ENCODE peak calls at places on chromosomes 7 and 10, in seven cellular contexts. O, X, N, M, H, S and E are unnamed samples.

GRCh38 chr7:142440219-142441073 is 182.6 kb upstream of the PRSS58 start:
- DNase-seq in M (peak), O (no peak), N (no peak), H (no peak), X (peak), S (no peak), E (no peak)

GRCh38 chr10:44458671-44459403 is 73.9 kb upstream of the CXCL12 start:
- DNase-seq in N (no peak), X (no peak), S (no peak), H (no peak), O (no peak), M (no peak), E (no peak)

GRCh38 chr7:155396661-155397060 is 61.3 kb upstream of the EN2 start:
- DNase-seq in N (no peak), S (no peak), M (no peak), H (no peak), O (no peak), X (no peak), E (no peak)

GRCh38 chr7:151756076-151756731 is 120.7 kb downstream of the PRKAG2 start:
- DNase-seq in N (no peak), H (no peak), S (peak), M (peak), O (peak), X (peak), E (no peak)

GRCh38 chr7:83517026-83517700 is 131.8 kb downstream of the SEMA3E start:
- DNase-seq in H (no peak), S (no peak), X (no peak), M (no peak), O (no peak), N (no peak), E (no peak)

GRCh38 chr10:7666253-7667023 is at the start of gene ITIH5:
- DNase-seq in N (no peak), H (no peak), O (no peak), S (no peak), X (no peak), M (peak), E (no peak)

GRCh38 chr7:159049266-159050025 is 95.2 kb downstream of the VIPR2 start:
- DNase-seq in M (no peak), N (peak), S (no peak), H (no peak), O (no peak), X (no peak), E (no peak)

GRCh38 chr7:585229-585711 is 65.6 kb upstream of the PDGFA start:
- DNase-seq in M (no peak), N (no peak), O (no peak), H (no peak), X (no peak), S (no peak), E (no peak)

GRCh38 chr7:128882134-128882533 is 19.5 kb downstream of the ATP6V1F start:
- DNase-seq in X (no peak), O (no peak), N (no peak), S (no peak), M (no peak), H (no peak), E (no peak)

GRCh38 chr7:90816511-90817142 is 220.5 kb downstream of the CDK14 start:
- DNase-seq in X (peak), M (peak), N (no peak), O (no peak), S (no peak), H (no peak), E (no peak)

GRCh38 chr7:131329176-131329570 is 1.5 kb downstream of the MKLN1 start:
- DNase-seq in N (peak), M (peak), X (peak), O (no peak), S (no peak), H (no peak), E (no peak)

GRCh38 chr10:717458-717857 is 28.0 kb upstream of the DIP2C start:
- DNase-seq in H (no peak), O (no peak), N (no peak), S (no peak), X (no peak), M (no peak), E (no peak)

GRCh38 chr7:123639646-123640045 is 16.0 kb upstream of the LMOD2 start:
- DNase-seq in H (no peak), S (no peak), O (no peak), M (no peak), N (no peak), X (no peak), E (peak)

GRCh38 chr10:50501899-50502556 is 121.7 kb downstream of the SGMS1 start:
- DNase-seq in O (no peak), N (no peak), M (no peak), S (no peak), H (no peak), X (no peak), E (no peak)

GRCh38 chr10:129525408-129525807 is 58.4 kb downstream of the MGMT start:
- DNase-seq in X (peak), S (no peak), N (no peak), O (no peak), M (peak), H (no peak), E (no peak)

GRCh38 chr7:18505870-18506460 is 10.4 kb downstream of the HDAC9 start:
- DNase-seq in N (no peak), X (no peak), S (no peak), H (no peak), O (no peak), M (peak), E (peak)

GRCh38 chr7:36811807-36812206 is 87.5 kb upstream of the AOAH start:
- DNase-seq in S (no peak), H (no peak), O (no peak), X (peak), N (no peak), M (no peak), E (no peak)

GRCh38 chr10:75430000-75430763 is 1.2 kb upstream of the LRMDA start:
- DNase-seq in H (no peak), O (no peak), N (peak), X (peak), S (no peak), M (no peak), E (no peak)

GRCh38 chr10:77463967-77464745 is 173.5 kb downstream of the KCNMA1 start:
- DNase-seq in M (peak), N (no peak), S (no peak), X (peak), O (no peak), H (no peak), E (no peak)

GRCh38 chr7:142860968-142861367 is 6.1 kb downstream of the EPHB6 start:
- DNase-seq in S (no peak), O (no peak), X (no peak), M (no peak), N (no peak), H (no peak), E (no peak)

GRCh38 chr7:157271991-157272324 is 64.8 kb upstream of the DNAJB6 start:
- DNase-seq in X (peak), H (peak), N (peak), S (no peak), O (no peak), M (peak), E (peak)

GRCh38 chr10:96319754-96320514 is 15.7 kb downstream of the DNTT start:
- DNase-seq in O (no peak), S (no peak), M (peak), N (no peak), X (no peak), H (no peak), E (peak)

GRCh38 chr10:58291538-58292174 is 22.7 kb downstream of the CISD1 start:
- DNase-seq in N (no peak), O (no peak), S (no peak), M (peak), X (peak), H (no peak), E (peak)

GRCh38 chr7:141676618-141677017 is 25.3 kb downstream of the DENND11 start:
- DNase-seq in S (no peak), X (peak), M (peak), O (no peak), H (no peak), N (no peak), E (no peak)

GRCh38 chr7:2921748-2922147 is 77.6 kb upstream of the GNA12 start:
- DNase-seq in O (no peak), H (no peak), X (no peak), M (no peak), S (no peak), N (no peak), E (no peak)

GRCh38 chr7:128821724-128822123 is 8.5 kb upstream of the FLNC start:
- DNase-seq in N (no peak), S (no peak), H (no peak), M (no peak), X (no peak), O (no peak), E (no peak)

GRCh38 chr7:82312646-82313045 is 130.9 kb downstream of the CACNA2D1 start:
- DNase-seq in M (no peak), O (no peak), X (no peak), N (no peak), S (no peak), H (no peak), E (no peak)

GRCh38 chr10:102752266-102752930 is 8.7 kb downstream of the WBP1L start:
- DNase-seq in O (no peak), H (no peak), X (no peak), S (no peak), M (peak), N (no peak), E (no peak)

GRCh38 chr10:73131295-73131694 is 21.0 kb downstream of the NUDT13 start:
- DNase-seq in H (no peak), O (no peak), N (no peak), X (peak), M (no peak), S (no peak), E (no peak)

GRCh38 chr7:1713502-1714484 is 43.7 kb downstream of the ELFN1 start:
- DNase-seq in N (peak), S (no peak), M (peak), H (no peak), O (no peak), X (no peak), E (peak)

GRCh38 chr10:48885376-48885775 is 54.3 kb downstream of the LRRC18 start:
- DNase-seq in X (peak), O (no peak), M (peak), H (no peak), S (no peak), N (no peak), E (peak)

GRCh38 chr10:29157321-29157720 is 131.5 kb upstream of the LYZL1 start:
- DNase-seq in M (no peak), X (no peak), S (no peak), N (no peak), H (no peak), O (no peak), E (no peak)